ENCODE peak calls at places on chromosome 14, in nine cellular contexts. K, W, Z, U, C, I, B, J and M are unnamed samples.

GRCh38 chr14:77344597-77344996 is 23.8 kb downstream of the GSTZ1 start:
- DNase-seq in J (no peak), W (no peak), C (no peak), B (no peak), Z (no peak), I (no peak), K (no peak), U (no peak), M (no peak)

GRCh38 chr14:97444248-97444647 is 647.1 kb downstream of the VRK1 start:
- DNase-seq in K (no peak), B (no peak), C (no peak), J (no peak), W (no peak), Z (no peak), I (no peak), U (no peak), M (no peak)

GRCh38 chr14:72708708-72709475 is 185.0 kb downstream of the DPF3 start:
- DNase-seq in C (no peak), K (no peak), U (no peak), B (no peak), I (no peak), Z (no peak), W (no peak), J (no peak), M (no peak)

GRCh38 chr14:45201908-45202307 is 51.1 kb downstream of the MIS18BP1 start:
- DNase-seq in U (no peak), K (peak), I (no peak), Z (no peak), C (peak), J (peak), B (no peak), W (no peak), M (no peak)

GRCh38 chr14:71474291-71474690 is 457.9 kb upstream of the RGS6 start:
- DNase-seq in I (peak), Z (no peak), C (no peak), U (no peak), K (no peak), J (peak), W (no peak), B (no peak), M (no peak)

GRCh38 chr14:75067212-75067611 is 2.2 kb upstream of the ZC2HC1C start:
- DNase-seq in Z (no peak), B (no peak), U (no peak), K (no peak), J (no peak), W (no peak), I (no peak), C (no peak), M (no peak)

GRCh38 chr14:100321473-100322137 is 1.5 kb upstream of the SLC25A47 start:
- DNase-seq in U (no peak), B (no peak), C (no peak), I (no peak), K (no peak), J (no peak), W (no peak), Z (no peak), M (no peak)

GRCh38 chr14:35044939-35045797 is 904 bp upstream of the FAM177A1 start:
- DNase-seq in U (no peak), I (no peak), B (no peak), C (no peak), J (peak), K (no peak), Z (peak), W (no peak), M (no peak)

GRCh38 chr14:100275214-100275613 is 31.0 kb downstream of the SLC25A29 start:
- DNase-seq in C (no peak), W (no peak), J (no peak), K (no peak), I (no peak), B (no peak), U (no peak), Z (no peak), M (no peak)

GRCh38 chr14:95504135-95505029 is 12.1 kb downstream of the SYNE3 start:
- DNase-seq in Z (peak), W (no peak), I (no peak), U (no peak), B (no peak), C (no peak), K (no peak), J (peak), M (no peak)

GRCh38 chr14:21091784-21092146 is 6.7 kb downstream of the ZNF219 start:
- DNase-seq in J (no peak), Z (no peak), I (no peak), C (no peak), B (no peak), U (no peak), K (no peak), W (no peak), M (no peak)

GRCh38 chr14:103131580-103131979 is 8.3 kb downstream of the TNFAIP2 start:
- DNase-seq in W (no peak), K (no peak), Z (no peak), J (no peak), C (no peak), B (no peak), U (no peak), I (no peak), M (no peak)

GRCh38 chr14:81303258-81303935 is 82.6 kb upstream of the GTF2A1 start:
- DNase-seq in J (no peak), C (no peak), W (no peak), B (no peak), Z (no peak), I (no peak), K (no peak), U (no peak), M (no peak)

GRCh38 chr14:101538865-101539264 is 22.4 kb upstream of the DIO3 start:
- DNase-seq in C (no peak), U (no peak), Z (no peak), B (no peak), K (no peak), W (no peak), J (no peak), I (no peak), M (no peak)

GRCh38 chr14:23485311-23485710 is 15.8 kb downstream of the NGDN start:
- DNase-seq in J (no peak), Z (no peak), K (no peak), B (no peak), C (no peak), W (no peak), U (no peak), I (no peak), M (no peak)

GRCh38 chr14:55062517-55063351 is 11.3 kb downstream of the MAPK1IP1L start:
- DNase-seq in I (no peak), U (no peak), K (no peak), J (no peak), Z (no peak), W (no peak), C (no peak), B (peak), M (no peak)

GRCh38 chr14:41062826-41063225 is 543.9 kb upstream of the LRFN5 start:
- DNase-seq in Z (no peak), C (no peak), K (no peak), B (no peak), U (no peak), I (no peak), J (peak), W (no peak), M (no peak)

GRCh38 chr14:20986811-20987210 is 3.0 kb upstream of the METTL17 start:
- DNase-seq in U (peak), C (no peak), I (no peak), K (no peak), J (peak), W (no peak), B (peak), Z (peak), M (no peak)

GRCh38 chr14:62662811-62663477 is 382.3 kb downstream of the KCNH5 start:
- DNase-seq in W (no peak), J (peak), I (no peak), Z (no peak), C (peak), K (no peak), B (no peak), U (no peak), M (no peak)

GRCh38 chr14:64440494-64440893 is 24.8 kb upstream of the AKAP5 start:
- DNase-seq in K (no peak), B (no peak), I (no peak), C (no peak), U (no peak), J (peak), Z (peak), W (no peak), M (no peak)

GRCh38 chr14:91008759-91009409 is 51.6 kb downstream of the RPS6KA5 start:
- DNase-seq in K (no peak), W (no peak), C (no peak), B (no peak), J (no peak), U (no peak), Z (no peak), I (no peak), M (no peak)

GRCh38 chr14:35420036-35420811 is 15.7 kb upstream of the NFKBIA start:
- DNase-seq in Z (no peak), W (no peak), J (peak), B (no peak), C (no peak), K (no peak), I (no peak), U (no peak), M (no peak)

GRCh38 chr14:44154889-44155288 is 352.2 kb downstream of the FSCB start:
- DNase-seq in B (no peak), K (no peak), J (no peak), Z (no peak), W (no peak), C (no peak), U (no peak), I (no peak), M (no peak)

GRCh38 chr14:47392351-47392750 is 283.1 kb downstream of the MDGA2 start:
- DNase-seq in B (no peak), I (no peak), K (no peak), Z (no peak), U (peak), W (no peak), J (peak), C (no peak), M (no peak)

GRCh38 chr14:99035712-99036593 is 236.0 kb downstream of the BCL11B start:
- DNase-seq in U (no peak), B (peak), C (peak), J (peak), K (no peak), I (no peak), W (no peak), Z (peak), M (no peak)

GRCh38 chr14:88841741-88842140 is 17.3 kb downstream of the TTC8 start:
- DNase-seq in K (no peak), U (no peak), J (no peak), C (no peak), I (no peak), B (no peak), W (no peak), Z (no peak), M (no peak)

GRCh38 chr14:50871223-50871622 is 630 bp upstream of the ABHD12B start:
- DNase-seq in Z (no peak), J (no peak), I (no peak), W (no peak), K (no peak), B (no peak), U (no peak), C (no peak), M (no peak)

GRCh38 chr14:81927069-81927468 is 393.4 kb upstream of the SEL1L start:
- DNase-seq in Z (no peak), U (no peak), J (no peak), I (no peak), B (no peak), W (no peak), K (no peak), C (peak), M (no peak)

GRCh38 chr14:91315844-91316267 is 71.4 kb upstream of the GPR68 start:
- DNase-seq in I (no peak), K (peak), Z (no peak), J (no peak), B (no peak), U (no peak), W (peak), C (no peak), M (peak)

GRCh38 chr14:72495668-72496067 is 398.2 kb downstream of the DPF3 start:
- DNase-seq in Z (no peak), I (no peak), U (no peak), W (no peak), K (no peak), J (peak), B (no peak), C (no peak), M (no peak)

GRCh38 chr14:39452680-39453079 is 20.4 kb upstream of the FBXO33 start:
- DNase-seq in U (no peak), K (no peak), J (no peak), B (no peak), W (no peak), C (no peak), I (no peak), Z (no peak), M (no peak)